ENCODE peak calls at places on chromosomes 7 and 10, in nine cellular contexts. L is ELR; W is kidney; T is fibroblast of pulmonary artery; R is effector memory CD4-positive, alpha-beta T cell; U is NCI-H146; C is stimulated activated CD8-positive, alpha-beta memory T cell treated with anti-CD3 and anti-CD28 coated beads, Interleukin-4, amount 100 ng/mL, for 24 hours; M is HTR-8/SVneo; H is MCF 10A. P is an unnamed sample.
A peak's percentile ranks its signal among the peaks of the same experiment; 100 is the strongest.

GRCh38 chr10:31650010-31650409 is 278.6 kb downstream of the ARHGAP12 start:
- DNase-seq in L (peak; percentile 87), T (peak; percentile 91), R (no peak), M (peak; percentile 52), C (no peak), H (peak; percentile 71), U (no peak), W (peak; percentile 84), P (no peak)

GRCh38 chr7:67137464-67137863 is 140.8 kb downstream of the TYW1 start:
- DNase-seq in L (peak; percentile 16), M (no peak), U (no peak), H (peak; percentile 23), T (no peak), C (no peak), R (no peak), W (no peak), P (no peak)

GRCh38 chr7:32479574-32480200 is 10.5 kb downstream of the LSM5 start:
- DNase-seq in L (peak; percentile 74), H (peak; percentile 63), U (peak; percentile 30), M (peak; percentile 54), R (no peak), T (peak; percentile 82), C (no peak), W (no peak), P (peak; percentile 50)

GRCh38 chr10:6114758-6115410 is 26.1 kb downstream of the RBM17 start:
- DNase-seq in R (no peak), T (peak; percentile 85), W (no peak), C (no peak), M (no peak), U (no peak), H (peak; percentile 49), L (peak; percentile 86), P (no peak)

GRCh38 chr10:89537361-89537760 is 2.0 kb upstream of the SLC16A12 start:
- DNase-seq in M (no peak), C (no peak), L (no peak), W (no peak), T (no peak), R (no peak), H (no peak), U (no peak), P (no peak)

GRCh38 chr7:156019776-156020565 is 207.7 kb upstream of the SHH start:
- DNase-seq in U (no peak), L (no peak), C (no peak), M (no peak), H (no peak), T (no peak), R (no peak), W (no peak), P (peak; percentile 88)

GRCh38 chr7:152341039-152341913 is 94.5 kb downstream of the KMT2C start:
- DNase-seq in C (no peak), W (no peak), M (peak; percentile 48), R (no peak), T (peak; percentile 77), L (peak; percentile 66), H (peak; percentile 72), U (peak; percentile 30), P (no peak)

GRCh38 chr10:10613654-10614244 is 403.9 kb upstream of the CELF2 start:
- DNase-seq in L (no peak), H (no peak), W (no peak), R (no peak), T (peak; percentile 29), U (no peak), M (no peak), C (no peak), P (no peak)

GRCh38 chr7:107768263-107768662 is 24.3 kb downstream of the CBLL1 start:
- DNase-seq in C (no peak), W (no peak), U (no peak), M (no peak), R (no peak), H (peak; percentile 25), T (no peak), L (peak; percentile 65), P (no peak)

GRCh38 chr7:30528779-30529178 is 24.1 kb upstream of the GGCT start:
- DNase-seq in C (no peak), T (no peak), M (no peak), L (no peak), U (no peak), H (no peak), R (no peak), W (no peak), P (no peak)

GRCh38 chr7:40799-41750 is 151.3 kb upstream of the FAM20C start:
- DNase-seq in T (no peak), H (no peak), R (no peak), M (no peak), C (no peak), U (no peak), L (no peak), W (peak; percentile 41), P (no peak)

GRCh38 chr7:107185716-107186115 is 16.9 kb downstream of the HBP1 start:
- DNase-seq in M (no peak), R (no peak), U (no peak), C (no peak), L (no peak), H (no peak), W (no peak), T (no peak), P (no peak)

GRCh38 chr10:60238408-60239100 is 151.1 kb downstream of the ANK3 start:
- DNase-seq in R (no peak), L (peak; percentile 54), C (no peak), T (peak; percentile 64), U (peak; percentile 30), W (no peak), M (peak; percentile 45), H (peak; percentile 52), P (no peak)

GRCh38 chr10:30436200-30436599 is 2.2 kb downstream of the MAP3K8 start:
- DNase-seq in R (no peak), C (no peak), H (no peak), M (no peak), T (peak; percentile 88), W (no peak), U (no peak), L (peak; percentile 47), P (no peak)

GRCh38 chr10:69439813-69440506 is 11.3 kb upstream of the TSPAN15 start:
- DNase-seq in T (peak; percentile 77), M (peak; percentile 45), L (peak; percentile 71), H (peak; percentile 81), U (peak; percentile 56), C (no peak), W (no peak), R (no peak), P (no peak)

GRCh38 chr10:103888113-103888841 is 29.7 kb downstream of the STN1 start:
- DNase-seq in T (peak; percentile 86), R (no peak), M (peak; percentile 70), W (peak; percentile 85), U (peak; percentile 28), L (peak; percentile 91), H (peak; percentile 95), C (no peak), P (no peak)

GRCh38 chr10:79391231-79392019 is 44.2 kb downstream of the PPIF start:
- DNase-seq in R (no peak), C (no peak), M (no peak), H (no peak), U (no peak), L (no peak), W (peak; percentile 48), T (no peak), P (no peak)

GRCh38 chr10:122333037-122333436 is 41.5 kb upstream of the PLEKHA1 start:
- DNase-seq in C (no peak), T (no peak), H (no peak), W (no peak), M (no peak), U (no peak), L (peak; percentile 23), R (no peak), P (no peak)

GRCh38 chr7:71323726-71324125 is 191.8 kb downstream of the GALNT17 start:
- DNase-seq in H (no peak), M (no peak), C (no peak), R (no peak), U (no peak), T (no peak), W (no peak), L (no peak), P (no peak)

GRCh38 chr10:58967551-58968418 is 208.7 kb upstream of the PHYHIPL start:
- DNase-seq in R (no peak), L (no peak), U (peak; percentile 71), M (peak; percentile 9), W (peak; percentile 88), T (no peak), H (no peak), C (no peak), P (no peak)

GRCh38 chr10:103896225-103896624 is 21.8 kb downstream of the STN1 start:
- DNase-seq in R (no peak), L (peak; percentile 46), T (peak; percentile 21), W (no peak), C (no peak), U (no peak), H (no peak), M (no peak), P (no peak)

GRCh38 chr7:45086348-45087065 is 2.3 kb downstream of the NACAD start:
- DNase-seq in W (peak; percentile 40), U (no peak), R (no peak), L (no peak), C (no peak), H (no peak), T (no peak), M (no peak), P (no peak)

GRCh38 chr10:97378933-97379921 is 21.9 kb downstream of the RRP12 start:
- DNase-seq in H (no peak), C (no peak), W (no peak), R (no peak), U (no peak), M (no peak), T (no peak), L (no peak), P (no peak)

GRCh38 chr10:16816142-16816541 is 1.1 kb downstream of the RSU1 start:
- DNase-seq in T (no peak), R (no peak), H (no peak), L (peak; percentile 4), M (no peak), W (no peak), U (peak; percentile 25), C (no peak), P (no peak)

GRCh38 chr10:122190553-122190952 is 80.5 kb upstream of the BTBD16 start:
- DNase-seq in L (peak; percentile 69), H (no peak), U (no peak), T (no peak), C (no peak), M (peak; percentile 67), R (no peak), W (no peak), P (no peak)

GRCh38 chr10:25642736-25643135 is 291.3 kb upstream of the MYO3A start:
- DNase-seq in H (no peak), R (no peak), U (no peak), C (no peak), L (no peak), W (no peak), T (no peak), M (no peak), P (no peak)

GRCh38 chr7:94028768-94029167 is 24.6 kb upstream of the BET1 start:
- DNase-seq in W (no peak), M (no peak), R (no peak), T (peak; percentile 37), L (peak; percentile 75), C (no peak), U (no peak), H (peak; percentile 39), P (no peak)

GRCh38 chr7:109611656-109612055 is 1042.0 kb downstream of the DNAJB9 start:
- DNase-seq in L (no peak), H (no peak), W (no peak), R (no peak), C (no peak), T (no peak), M (no peak), U (peak; percentile 21), P (no peak)

GRCh38 chr10:114552050-114552449 is 106.0 kb downstream of the ABLIM1 start:
- DNase-seq in T (no peak), M (no peak), H (no peak), L (no peak), R (no peak), C (no peak), U (no peak), W (no peak), P (no peak)

GRCh38 chr10:99930731-99931550 is 78.8 kb downstream of the DNMBP start:
- DNase-seq in T (no peak), M (no peak), C (no peak), U (peak; percentile 6), R (no peak), W (no peak), L (peak; percentile 57), H (peak; percentile 42), P (no peak)

GRCh38 chr10:46541735-46542566 is 14.5 kb downstream of the GPRIN2 start:
- DNase-seq in M (no peak), W (peak; percentile 69), T (no peak), C (no peak), L (no peak), R (no peak), U (no peak), H (no peak), P (no peak)

P was measured in esophagus muscularis mucosa.